ENCODE peak calls at places on chromosomes 12 and 14, in four cellular contexts. M is K562, B is WTC11, W is H1. V is an unnamed sample.
A peak's percentile ranks its signal among the peaks of the same experiment; 100 is the strongest.

GRCh38 chr12:132715874-132716273 is 5.2 kb downstream of the PGAM5 start:
- DNase-seq in W (no peak), M (no peak), B (no peak), V (no peak)

GRCh38 chr12:18352312-18352711 is 91.0 kb downstream of the PIK3C2G start:
- DNase-seq in M (no peak), W (no peak), B (no peak), V (no peak)

GRCh38 chr12:52415870-52416750 is 10.0 kb upstream of the KRT82 start:
- DNase-seq in M (no peak), B (no peak), W (no peak), V (no peak)

GRCh38 chr14:54267172-54267571 is 129.6 kb upstream of the CDKN3 start:
- DNase-seq in W (no peak), B (no peak), M (no peak), V (no peak)

GRCh38 chr12:104792570-104792969 is 165.5 kb downstream of the SLC41A2 start:
- DNase-seq in B (no peak), W (no peak), M (no peak), V (no peak)

GRCh38 chr14:90616313-90616712 is 199.9 kb downstream of the TTC7B start:
- DNase-seq in M (no peak), W (no peak), B (no peak), V (no peak)

GRCh38 chr12:62466018-62466595 is 519 bp upstream of the MON2 start:
- DNase-seq in W (peak; percentile 52), B (peak; percentile 24), M (peak; percentile 23), V (peak; percentile 70)

GRCh38 chr14:71703477-71703876 is 228.8 kb upstream of the RGS6 start:
- DNase-seq in B (no peak), M (no peak), W (no peak), V (no peak)

GRCh38 chr12:43914923-43915468 is 79.1 kb downstream of the TMEM117 start:
- DNase-seq in M (no peak), W (no peak), B (no peak), V (no peak)

DNA sequence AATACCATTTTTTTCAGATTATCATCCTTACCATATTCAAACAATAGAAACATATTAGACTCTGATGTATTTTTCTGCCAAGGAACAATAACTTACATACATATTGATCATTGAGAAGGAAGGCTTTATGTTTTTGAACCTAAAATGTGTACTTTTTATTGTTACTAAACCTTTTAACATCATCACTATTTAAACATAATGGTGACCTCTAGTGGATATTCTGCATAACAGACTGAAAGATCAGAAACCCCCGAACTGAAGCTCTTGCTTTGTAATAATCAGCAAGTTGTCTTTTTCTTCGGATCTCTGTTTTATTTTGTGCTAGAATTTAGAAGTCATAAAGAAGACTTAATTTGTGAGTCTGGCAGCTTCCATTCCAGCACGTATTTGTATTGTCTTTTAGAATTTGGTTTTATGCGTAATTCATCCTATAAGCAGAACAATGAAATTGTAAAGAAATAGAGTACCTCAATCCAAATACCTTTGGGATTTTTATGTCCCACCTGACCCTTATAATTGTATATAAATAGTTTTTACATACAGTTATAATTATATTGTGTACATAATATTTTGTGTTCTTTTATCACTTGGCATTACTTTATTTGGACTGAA is 125.9 kb upstream of the ATF1 start:
- DNase-seq in M (no peak), W (no peak), B (no peak), V (peak; percentile 45)
- TF ChIP-seq TEAD4 in M (no peak), W (no peak), B (no peak), V (no peak)

GRCh38 chr12:114838480-114838879 is 154.5 kb upstream of the TBX3 start:
- DNase-seq in B (no peak), M (no peak), W (no peak), V (no peak)

GRCh38 chr12:114834621-114835020 is 150.6 kb upstream of the TBX3 start:
- DNase-seq in W (no peak), M (no peak), B (no peak), V (no peak)

GRCh38 chr12:114829833-114830232 is 145.9 kb upstream of the TBX3 start:
- DNase-seq in W (no peak), B (no peak), M (no peak), V (no peak)

GRCh38 chr12:114836609-114837008 is 152.6 kb upstream of the TBX3 start:
- DNase-seq in W (no peak), B (no peak), M (no peak), V (no peak)

GRCh38 chr12:114835031-114835430 is 151.1 kb upstream of the TBX3 start:
- DNase-seq in M (no peak), W (no peak), B (no peak), V (no peak)
- TF ChIP-seq TEAD4 in M (no peak), W (no peak), B (no peak), V (no peak)

GRCh38 chr12:19572920-19573558 is 133.7 kb downstream of the AEBP2 start:
- DNase-seq in W (peak; percentile 69), M (peak; percentile 18), B (peak; percentile 57), V (peak; percentile 15)
- TF ChIP-seq TEAD4 in W (no peak), M (no peak), B (no peak), V (no peak)

GRCh38 chr14:30620178-30620577 is 1.9 kb upstream of the SCFD1 start:
- DNase-seq in M (no peak), W (no peak), B (no peak), V (no peak)
- TF ChIP-seq TEAD4 in M (no peak), W (no peak), B (no peak), V (peak; percentile 30)

GRCh38 chr12:65277994-65278575 is 398 bp upstream of the MSRB3 start:
- DNase-seq in W (no peak), M (no peak), B (no peak), V (no peak)
- TF ChIP-seq TEAD4 in W (no peak), M (no peak), B (no peak), V (no peak)

DNA sequence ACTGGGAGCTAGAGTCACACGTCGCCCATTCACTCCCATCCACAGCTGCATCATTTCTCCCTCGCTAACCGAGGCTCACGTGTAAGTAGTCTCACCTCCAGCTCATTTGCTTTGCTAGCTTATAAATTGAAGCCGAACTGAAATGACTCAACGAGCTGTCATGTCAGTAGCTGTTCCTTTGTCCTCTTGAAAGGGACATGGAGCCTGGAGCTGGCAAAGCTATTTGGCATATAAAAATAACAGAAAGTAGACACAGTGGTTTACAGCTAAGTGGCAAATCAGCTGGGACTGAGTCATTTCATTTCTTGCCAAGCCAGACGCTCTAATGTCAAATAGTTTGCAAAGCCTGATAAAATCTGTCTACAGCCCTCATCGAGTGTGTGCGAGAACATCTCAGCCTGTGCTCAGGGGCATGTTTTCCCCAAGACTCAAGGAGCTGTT is 114.4 kb upstream of the TMEM233 start:
- DNase-seq in B (no peak), M (no peak), W (no peak), V (no peak)
- TF ChIP-seq TEAD4 in B (no peak), M (no peak), W (no peak), V (no peak)

GRCh38 chr12:6612247-6612646 is 5.1 kb upstream of the CHD4 start:
- DNase-seq in W (no peak), B (no peak), M (no peak), V (no peak)

GRCh38 chr12:6607751-6608591 is 792 bp upstream of the CHD4 start:
- DNase-seq in M (peak; percentile 70), B (no peak), W (no peak), V (peak; percentile 66)

GRCh38 chr12:6605425-6606330 is 1.5 kb downstream of the CHD4 start:
- DNase-seq in B (peak; percentile 47), W (peak; percentile 63), M (no peak), V (peak; percentile 45)

GRCh38 chr12:6606331-6607131 is 648 bp downstream of the CHD4 start:
- DNase-seq in M (peak; percentile 77), W (no peak), B (peak; percentile 44), V (peak; percentile 72)

GRCh38 chr12:6608592-6609311 is 1.6 kb upstream of the CHD4 start:
- DNase-seq in M (no peak), B (no peak), W (no peak), V (no peak)
- TF ChIP-seq TEAD4 in M (no peak), B (no peak), W (no peak), V (no peak)

DNA sequence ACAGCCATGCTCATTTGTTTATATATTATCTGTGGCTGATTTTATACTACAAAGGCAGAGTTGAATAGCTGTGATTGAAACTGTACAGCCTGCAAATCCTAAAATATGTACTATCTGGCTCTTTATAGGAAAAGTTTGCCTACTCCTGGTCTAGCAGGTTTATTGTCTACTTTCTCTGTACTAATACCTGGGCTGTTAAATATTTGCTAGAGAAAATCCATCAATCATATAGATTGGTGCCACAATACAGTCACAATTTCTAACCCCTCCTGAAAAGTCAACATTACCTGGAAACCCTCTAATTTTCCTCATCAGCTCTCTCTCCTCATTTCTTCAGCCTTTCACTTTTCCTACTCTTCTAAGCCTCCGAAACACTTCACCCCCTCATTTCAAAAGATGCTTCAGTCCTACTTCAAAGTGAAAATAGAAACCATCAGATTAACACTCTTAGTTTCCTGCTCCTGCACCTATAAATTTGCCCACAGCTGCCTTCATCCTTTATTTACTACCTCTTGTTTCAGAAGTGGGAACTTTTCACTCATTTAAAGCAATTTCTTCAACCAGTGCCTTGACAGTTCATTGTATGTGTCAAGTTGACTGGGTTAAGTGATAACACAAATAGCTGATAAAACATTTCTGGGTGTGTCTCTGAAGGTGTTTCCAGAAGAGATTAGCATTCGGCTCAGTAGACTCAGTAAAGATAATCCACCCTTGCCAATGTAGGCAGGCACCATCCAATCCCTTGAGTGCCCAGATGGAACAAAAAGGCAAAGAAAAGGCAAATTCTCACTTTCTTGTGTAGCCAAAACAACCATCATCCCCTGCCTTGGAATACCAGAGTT is 18.1 kb upstream of the C2CD5 start:
- DNase-seq in W (no peak), B (no peak), M (no peak), V (no peak)
- TF ChIP-seq TEAD4 in W (no peak), B (no peak), M (no peak), V (no peak)

GRCh38 chr12:122079532-122080081 is 1.1 kb downstream of the MLXIP start:
- DNase-seq in M (no peak), B (no peak), W (no peak), V (no peak)

GRCh38 chr12:122081108-122081696 is 2.6 kb downstream of the MLXIP start:
- DNase-seq in M (no peak), W (no peak), B (no peak), V (no peak)

GRCh38 chr12:122078141-122079037 is at the start of gene MLXIP:
- DNase-seq in W (peak; percentile 95), B (peak; percentile 91), M (peak; percentile 94), V (peak; percentile 99)

GRCh38 chr12:122080149-122081107 is 1.9 kb downstream of the MLXIP start:
- DNase-seq in B (no peak), W (no peak), M (no peak), V (peak; percentile 76)

DNA sequence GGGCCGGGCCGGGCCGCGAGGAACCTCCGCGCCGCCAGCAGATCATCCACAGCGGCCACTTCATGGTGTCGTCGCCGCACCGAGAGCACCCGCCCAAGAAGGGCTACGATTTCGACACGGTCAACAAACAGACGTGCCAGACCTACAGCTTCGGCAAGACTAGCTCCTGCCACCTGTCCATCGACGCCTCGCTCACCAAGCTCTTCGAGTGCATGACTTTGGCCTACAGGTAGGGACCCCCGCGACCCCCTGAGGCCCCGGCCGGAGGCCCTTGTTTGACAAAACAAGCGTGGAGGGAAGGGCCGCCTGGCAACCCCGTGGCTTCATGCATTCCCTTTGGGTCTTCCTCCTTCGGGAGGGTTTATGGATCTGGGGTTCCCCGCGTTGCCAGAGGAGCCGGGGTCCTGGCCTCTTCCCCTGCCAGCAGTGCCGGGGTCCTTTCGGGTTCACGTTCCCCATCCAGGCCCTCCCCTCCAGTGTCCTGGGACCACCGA is 529 bp downstream of the MLXIP start:
- DNase-seq in W (peak; percentile 75), B (no peak), M (no peak), V (peak; percentile 44)
- TF ChIP-seq TEAD4 in W (no peak), B (no peak), M (no peak), V (no peak)

V was measured in SK-N-SH.